ENCODE peak calls at places on chromosomes 4 and X, in four cellular contexts. One of them, this sample, is unnamed.

GRCh38 chrX:7270018-7270417 is 122.1 kb upstream of the PUDP start:
- DNase-seq in PC-3: peak
- DNase-seq in lung: no peak
- DNase-seq in HCT116: no peak
- DNase-seq in this sample: no peak

GRCh38 chr4:8278421-8279287 is 9.1 kb downstream of the HTRA3 start:
- DNase-seq in HCT116: no peak
- DNase-seq in lung: no peak
- DNase-seq in PC-3: peak
- DNase-seq in this sample: peak

GRCh38 chr4:113212613-113213012 is 163.2 kb downstream of the ANK2 start:
- DNase-seq in lung: no peak
- DNase-seq in HCT116: no peak
- DNase-seq in PC-3: no peak
- DNase-seq in this sample: no peak

GRCh38 chr4:91958651-91959050 is 345.1 kb upstream of the GRID2 start:
- DNase-seq in HCT116: no peak
- DNase-seq in lung: no peak
- DNase-seq in PC-3: no peak
- DNase-seq in this sample: no peak

GRCh38 chrX:47745386-47745785 is 86.4 kb upstream of the UXT start:
- DNase-seq in lung: no peak
- DNase-seq in PC-3: no peak
- DNase-seq in HCT116: no peak
- DNase-seq in this sample: peak

GRCh38 chr4:40471923-40472322 is 136.8 kb downstream of the CHRNA9 start:
- DNase-seq in PC-3: peak
- DNase-seq in lung: no peak
- DNase-seq in HCT116: no peak
- DNase-seq in this sample: peak

GRCh38 chr4:4758708-4759107 is 100.8 kb upstream of the MSX1 start:
- DNase-seq in lung: no peak
- DNase-seq in PC-3: no peak
- DNase-seq in HCT116: no peak
- DNase-seq in this sample: no peak

GRCh38 chrX:80648023-80648422 is 161.7 kb downstream of the BRWD3 start:
- DNase-seq in HCT116: no peak
- DNase-seq in lung: no peak
- DNase-seq in PC-3: peak
- DNase-seq in this sample: peak

GRCh38 chr4:2261110-2261852 is 628 bp downstream of the MXD4 start:
- DNase-seq in lung: no peak
- DNase-seq in PC-3: peak
- DNase-seq in HCT116: no peak
- DNase-seq in this sample: no peak

GRCh38 chr4:141246243-141246642 is 25.5 kb downstream of the ZNF330 start:
- DNase-seq in lung: no peak
- DNase-seq in HCT116: no peak
- DNase-seq in PC-3: no peak
- DNase-seq in this sample: no peak

GRCh38 chr4:99252746-99253145 is 33.7 kb upstream of the ADH6 start:
- DNase-seq in lung: no peak
- DNase-seq in HCT116: no peak
- DNase-seq in PC-3: no peak
- DNase-seq in this sample: peak

GRCh38 chr4:79666875-79667274 is 258.8 kb upstream of the GK2 start:
- DNase-seq in HCT116: no peak
- DNase-seq in lung: no peak
- DNase-seq in PC-3: no peak
- DNase-seq in this sample: no peak

GRCh38 chr4:150381671-150382427 is 200.1 kb upstream of the MAB21L2 start:
- DNase-seq in lung: no peak
- DNase-seq in HCT116: no peak
- DNase-seq in PC-3: no peak
- DNase-seq in this sample: no peak

GRCh38 chr4:25448379-25449109 is 71.5 kb downstream of the ANAPC4 start:
- DNase-seq in PC-3: no peak
- DNase-seq in HCT116: no peak
- DNase-seq in lung: no peak
- DNase-seq in this sample: peak

GRCh38 chr4:145511913-145512522 is 30.4 kb downstream of the SMAD1 start:
- DNase-seq in HCT116: peak
- DNase-seq in PC-3: peak
- DNase-seq in lung: no peak
- DNase-seq in this sample: peak

GRCh38 chrX:103878466-103879151 is 46.6 kb upstream of the RAB9B start:
- DNase-seq in HCT116: peak
- DNase-seq in lung: no peak
- DNase-seq in PC-3: peak
- DNase-seq in this sample: peak

GRCh38 chr4:38124961-38125360 is 164.8 kb downstream of the PTTG2 start:
- DNase-seq in PC-3: no peak
- DNase-seq in lung: no peak
- DNase-seq in HCT116: no peak
- DNase-seq in this sample: no peak

DNA sequence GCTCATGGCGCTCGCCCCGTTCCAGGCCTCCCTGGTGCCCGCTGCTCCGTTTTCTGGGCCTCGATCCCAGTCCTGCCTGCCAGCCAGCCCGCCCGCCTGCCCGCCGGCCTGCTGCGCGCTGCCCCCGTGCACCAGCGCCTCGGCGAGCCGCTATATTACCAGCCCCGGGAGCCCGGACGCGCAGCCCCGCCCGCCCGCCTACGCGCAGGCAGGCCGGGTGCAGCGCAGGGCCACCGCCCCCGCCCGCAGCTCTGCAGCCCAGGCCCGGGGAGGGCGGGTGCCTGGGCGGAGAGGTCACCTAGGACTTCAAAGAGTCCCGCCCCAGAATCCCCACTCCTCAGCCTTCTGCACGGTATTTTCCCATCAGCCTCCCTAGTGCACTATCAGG is at the start of gene MAOB:
- DNase-seq in lung: no peak
- DNase-seq in HCT116: no peak
- DNase-seq in PC-3: no peak
- DNase-seq in this sample: no peak
- H3K4me3 ChIP-seq in lung: peak
- H3K4me3 ChIP-seq in HCT116: peak
- H3K4me3 ChIP-seq in PC-3: no peak
- H3K4me3 ChIP-seq in this sample: peak

DNA sequence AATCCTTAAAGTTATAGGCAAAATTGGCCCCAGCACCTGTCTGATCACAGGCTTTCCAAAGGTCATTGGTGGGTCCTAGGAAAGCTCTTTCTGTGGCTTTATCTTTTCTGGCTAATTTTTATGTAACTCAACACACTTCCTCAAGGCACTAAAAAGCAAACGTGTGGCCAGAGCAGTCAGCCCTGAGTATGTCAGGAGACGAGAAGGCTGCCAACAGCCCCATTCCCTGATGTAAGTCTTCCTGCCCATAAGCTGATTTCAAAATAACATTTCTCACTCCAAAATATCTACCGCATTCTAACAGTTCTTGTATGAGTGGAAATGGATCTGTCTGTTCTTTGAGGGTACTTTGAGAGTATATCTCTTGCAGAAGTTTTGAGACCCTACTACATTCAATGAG is 25.5 kb upstream of the FUNDC1 start:
- DNase-seq in PC-3: no peak
- DNase-seq in HCT116: no peak
- DNase-seq in lung: no peak
- DNase-seq in this sample: no peak
- TF ChIP-seq CTCF in PC-3: no peak
- TF ChIP-seq CTCF in HCT116: no peak
- TF ChIP-seq CTCF in lung: no peak
- TF ChIP-seq CTCF in this sample: no peak

DNA sequence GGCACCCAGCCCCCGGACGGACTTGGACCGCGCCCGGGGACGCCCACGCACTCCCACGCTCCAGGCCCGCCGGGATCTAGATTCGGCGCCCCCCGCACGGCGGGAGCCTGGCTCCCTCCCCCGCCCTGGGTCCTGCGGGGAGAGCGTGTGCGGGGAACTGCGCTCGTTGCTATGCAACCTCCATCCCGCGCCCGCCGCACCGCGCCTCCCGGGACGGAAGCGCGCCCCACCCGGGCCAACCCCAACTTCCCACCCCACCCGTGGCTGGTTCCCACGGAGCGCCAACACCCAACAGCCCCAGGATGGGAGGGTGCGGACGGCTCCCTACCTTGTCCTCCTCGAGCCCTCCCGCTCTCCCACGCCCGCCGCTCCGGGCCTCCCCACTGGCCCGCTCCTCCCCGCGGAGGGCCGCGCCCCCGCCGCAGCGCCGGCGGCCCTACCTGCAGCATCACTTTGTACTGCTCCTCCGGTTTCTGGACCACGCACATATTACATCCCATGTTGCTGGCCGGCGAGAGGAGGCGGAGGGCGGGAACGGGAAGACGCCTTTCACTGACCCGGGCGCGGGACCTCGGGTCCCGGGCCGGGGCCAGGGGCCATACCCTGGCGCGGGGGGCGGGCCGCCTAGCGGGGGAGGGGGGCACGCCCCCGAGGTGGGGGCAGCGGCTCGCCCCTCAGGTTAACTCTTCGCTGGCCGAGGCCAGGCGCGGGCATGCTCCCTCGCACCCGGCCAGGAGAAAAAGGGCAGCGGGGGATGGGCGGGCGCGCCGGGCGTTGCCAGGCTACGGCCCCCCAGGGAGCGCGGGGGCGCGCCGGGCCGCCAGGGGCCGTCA is at the start of gene PDZD4:
- DNase-seq in HCT116: no peak
- DNase-seq in lung: no peak
- DNase-seq in PC-3: no peak
- DNase-seq in this sample: no peak
- H3K4me3 ChIP-seq in HCT116: no peak
- H3K4me3 ChIP-seq in lung: no peak
- H3K4me3 ChIP-seq in PC-3: peak
- H3K4me3 ChIP-seq in this sample: no peak

GRCh38 chr4:186190456-186191265 is 706 bp upstream of the CYP4V2 start:
- DNase-seq in PC-3: no peak
- DNase-seq in HCT116: no peak
- DNase-seq in lung: no peak
- DNase-seq in this sample: peak

GRCh38 chr4:186192068-186192751 is 843 bp downstream of the CYP4V2 start:
- DNase-seq in HCT116: no peak
- DNase-seq in PC-3: peak
- DNase-seq in lung: no peak
- DNase-seq in this sample: peak

GRCh38 chr4:186193851-186194250 is 2.5 kb downstream of the CYP4V2 start:
- DNase-seq in lung: no peak
- DNase-seq in HCT116: no peak
- DNase-seq in PC-3: no peak
- DNase-seq in this sample: no peak

GRCh38 chr4:186189656-186190055 is 1.7 kb upstream of the CYP4V2 start:
- DNase-seq in lung: no peak
- DNase-seq in HCT116: no peak
- DNase-seq in PC-3: no peak
- DNase-seq in this sample: no peak

DNA sequence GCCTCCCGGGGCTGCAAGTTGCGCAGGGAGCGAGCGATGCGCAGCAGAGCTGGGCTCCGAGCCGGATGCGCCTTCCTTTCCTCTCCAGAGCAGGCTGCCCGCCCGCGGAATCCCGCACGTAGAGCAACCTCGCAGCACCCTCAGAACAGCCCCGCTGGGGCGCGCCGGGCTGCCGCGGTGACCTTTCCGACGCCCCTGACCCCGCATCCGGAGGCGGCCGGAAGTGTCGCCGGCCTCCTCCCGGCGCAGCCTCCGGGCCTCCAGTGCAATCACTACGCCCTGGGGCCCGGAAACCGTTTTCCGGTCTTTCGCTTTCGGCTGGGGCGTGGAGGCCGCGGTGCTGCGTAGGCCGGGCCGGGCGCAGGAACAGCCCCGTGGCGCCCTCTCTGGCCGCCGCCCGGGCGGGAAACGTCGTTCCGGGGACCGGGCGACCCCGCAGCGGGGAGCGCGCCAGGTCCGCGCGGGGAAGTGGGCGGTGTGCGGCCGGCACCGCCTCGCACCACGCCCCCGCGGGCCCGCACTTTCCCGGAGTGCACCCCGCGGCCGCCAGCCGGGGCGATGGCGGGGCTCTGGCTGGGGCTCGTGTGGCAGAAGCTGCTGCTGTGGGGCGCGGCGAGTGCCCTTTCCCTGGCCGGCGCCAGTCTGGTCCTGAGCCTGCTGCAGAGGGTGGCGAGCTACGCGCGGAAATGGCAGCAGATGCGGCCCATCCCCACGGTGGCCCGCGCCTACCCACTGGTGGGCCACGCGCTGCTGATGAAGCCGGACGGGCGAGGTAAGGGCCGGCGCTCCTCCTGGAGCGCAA is at the start of gene CYP4V2:
- DNase-seq in lung: peak
- DNase-seq in HCT116: peak
- DNase-seq in PC-3: peak
- DNase-seq in this sample: peak
- TF ChIP-seq CTCF in lung: no peak
- TF ChIP-seq CTCF in HCT116: no peak
- TF ChIP-seq CTCF in PC-3: no peak
- TF ChIP-seq CTCF in this sample: peak